ENCODE peak calls at places on chromosomes 12 and 14, in five cellular contexts. Y is upper lobe of left lung, S is left ventricle myocardium inferior, W is IMR-90, T is omental fat pad. I is an unnamed sample.

GRCh38 chr14:60721331-60722162 is 2.6 kb downstream of the SIX4 start:
- DNase-seq in Y (peak), W (peak), S (no peak), T (peak), I (peak)

GRCh38 chr12:91007531-91008290 is 2.9 kb upstream of the EPYC start:
- DNase-seq in T (no peak), Y (no peak), S (no peak), W (no peak), I (no peak)

GRCh38 chr12:103546959-103547358 is 40.1 kb upstream of the STAB2 start:
- DNase-seq in S (no peak), T (no peak), W (no peak), Y (no peak), I (no peak)

GRCh38 chr12:111024205-111024794 is 103.9 kb upstream of the MYL2 start:
- DNase-seq in S (peak), W (peak), T (peak), Y (peak), I (no peak)

GRCh38 chr12:100899301-100899700 is 104.7 kb downstream of the ANO4 start:
- DNase-seq in S (no peak), Y (no peak), W (no peak), T (no peak), I (no peak)

GRCh38 chr14:100106260-100106659 is 41.0 kb downstream of the EVL start:
- DNase-seq in W (no peak), Y (no peak), S (no peak), T (no peak), I (no peak)

GRCh38 chr14:104085032-104085888 is at the start of gene ASPG:
- DNase-seq in W (no peak), Y (peak), T (peak), S (peak), I (no peak)

GRCh38 chr12:56190695-56191155 is 1.4 kb upstream of the SMARCC2 start:
- DNase-seq in T (no peak), S (no peak), Y (no peak), W (no peak), I (no peak)

GRCh38 chr12:116332705-116333380 is 55.4 kb upstream of the MED13L start:
- DNase-seq in Y (no peak), S (no peak), T (no peak), W (no peak), I (no peak)

GRCh38 chr14:28515571-28515970 is 251.0 kb upstream of the FOXG1 start:
- DNase-seq in T (no peak), W (peak), S (no peak), Y (no peak), I (no peak)

GRCh38 chr12:5694759-5695409 is 250.2 kb downstream of the ANO2 start:
- DNase-seq in S (no peak), W (peak), T (no peak), Y (no peak), I (no peak)

GRCh38 chr12:75236206-75236605 is 26.6 kb upstream of the KCNC2 start:
- DNase-seq in W (no peak), Y (no peak), S (no peak), T (no peak), I (no peak)

GRCh38 chr12:55256831-55257230 is 12.4 kb downstream of the OR6C74 start:
- DNase-seq in W (no peak), S (no peak), T (no peak), Y (no peak), I (no peak)

GRCh38 chr12:6866920-6867406 is 368 bp upstream of the TPI1 start:
- DNase-seq in S (no peak), T (no peak), Y (peak), W (no peak), I (no peak)

GRCh38 chr12:94710933-94711332 is 60.6 kb upstream of the TMCC3 start:
- DNase-seq in W (peak), S (no peak), T (no peak), Y (no peak), I (no peak)
- TF ChIP-seq CTCF in W (peak), S (peak), T (no peak), Y (no peak), I (peak)

DNA sequence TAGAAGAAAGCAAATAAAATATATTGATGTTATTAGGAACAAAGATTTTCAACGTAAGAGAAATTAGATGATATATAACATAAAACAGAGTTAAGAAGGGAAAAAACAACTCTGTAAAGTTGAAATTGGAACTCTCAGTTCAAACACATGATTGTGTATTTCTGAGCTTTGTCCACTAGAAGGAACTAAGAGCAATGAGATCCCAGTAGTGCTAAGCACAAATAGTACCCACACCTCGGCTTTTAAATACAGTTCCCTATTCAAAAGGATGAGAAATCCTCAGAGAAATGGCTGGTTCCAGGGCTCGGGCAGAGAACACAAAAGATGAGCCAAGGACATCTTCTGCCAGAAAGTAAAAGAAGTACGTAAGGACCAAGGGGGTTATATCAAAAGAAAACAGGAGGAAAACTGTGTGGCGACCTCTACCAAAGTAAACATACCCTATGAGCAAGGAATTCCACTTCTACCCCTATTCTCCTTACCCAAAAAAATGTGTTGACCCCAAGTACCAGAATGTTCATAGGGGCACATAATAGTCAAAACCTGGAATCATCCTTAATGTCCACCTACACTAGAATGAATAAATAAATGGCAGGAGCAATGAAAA is 96.6 kb downstream of the SPTSSA start:
- DNase-seq in S (no peak), Y (no peak), W (peak), T (no peak), I (no peak)
- TF ChIP-seq CTCF in S (peak), Y (peak), W (peak), T (no peak), I (peak)

GRCh38 chr12:4215862-4216541 is 57.6 kb upstream of the CCND2 start:
- DNase-seq in S (no peak), W (no peak), T (no peak), Y (no peak), I (peak)

GRCh38 chr12:4212845-4213244 is 60.7 kb upstream of the CCND2 start:
- DNase-seq in W (no peak), Y (no peak), T (no peak), S (no peak), I (no peak)

GRCh38 chr12:4214912-4215861 is 58.4 kb upstream of the CCND2 start:
- DNase-seq in T (no peak), Y (peak), W (no peak), S (peak), I (peak)

GRCh38 chr12:4217091-4217490 is 56.5 kb upstream of the CCND2 start:
- DNase-seq in T (no peak), W (no peak), Y (no peak), S (no peak), I (peak)

GRCh38 chr12:4216542-4216927 is 57.0 kb upstream of the CCND2 start:
- DNase-seq in S (no peak), T (no peak), W (no peak), Y (no peak), I (no peak)
- TF ChIP-seq CTCF in S (no peak), T (no peak), W (no peak), Y (no peak), I (no peak)

GRCh38 chr12:19039515-19039914 is 90.0 kb upstream of the PLEKHA5 start:
- DNase-seq in T (no peak), W (no peak), S (no peak), Y (no peak), I (no peak)

GRCh38 chr12:19035552-19035951 is 94.0 kb upstream of the PLEKHA5 start:
- DNase-seq in S (no peak), Y (no peak), T (no peak), W (peak), I (no peak)

GRCh38 chr12:19034937-19035336 is 94.6 kb upstream of the PLEKHA5 start:
- DNase-seq in W (no peak), Y (no peak), T (no peak), S (no peak), I (no peak)

GRCh38 chr12:19036673-19037357 is 92.7 kb upstream of the PLEKHA5 start:
- DNase-seq in T (no peak), Y (peak), S (no peak), W (peak), I (no peak)

DNA sequence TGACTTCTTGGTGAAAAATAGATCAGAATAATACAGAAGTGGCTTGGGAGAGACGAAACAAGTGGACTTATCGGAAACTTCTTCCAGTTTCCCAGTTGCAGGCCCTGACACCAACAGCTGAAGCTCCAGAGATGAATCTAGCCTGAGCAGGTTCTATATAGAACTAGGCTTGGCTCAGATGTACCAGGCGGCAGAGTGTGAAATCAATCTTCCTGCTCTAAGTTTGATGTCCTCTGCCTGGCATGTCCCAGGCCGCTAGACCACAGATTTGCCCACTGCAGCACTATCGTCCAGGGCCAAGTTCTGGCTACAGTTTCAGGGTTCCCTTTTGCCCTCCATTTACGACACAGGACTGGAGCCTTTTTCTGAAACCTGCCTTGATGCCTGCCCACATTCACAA is 91.3 kb upstream of the PLEKHA5 start:
- DNase-seq in T (no peak), Y (no peak), S (no peak), W (no peak), I (no peak)
- TF ChIP-seq CTCF in T (no peak), Y (no peak), S (no peak), W (no peak), I (no peak)

DNA sequence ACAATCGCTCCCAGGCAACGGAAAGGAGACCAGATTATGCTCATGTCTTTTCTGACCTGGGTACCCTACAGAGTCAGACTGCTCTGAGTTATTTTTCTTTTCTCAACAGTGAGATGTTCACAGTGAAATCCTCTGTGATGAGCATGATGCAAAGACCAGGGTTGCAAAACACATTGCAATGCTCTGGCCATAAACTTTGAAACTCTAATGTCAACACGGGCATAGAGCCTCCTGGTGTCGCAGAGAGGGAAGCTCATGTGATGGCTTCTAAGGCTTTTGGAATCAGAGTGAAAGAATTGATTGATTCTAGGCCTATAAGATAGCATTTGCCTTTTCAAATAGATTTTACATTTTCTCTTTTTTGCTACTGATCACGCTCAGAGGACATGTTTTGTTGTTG is 193.4 kb downstream of the RASSF9 start:
- DNase-seq in T (no peak), Y (no peak), W (peak), S (no peak), I (no peak)
- TF ChIP-seq CTCF in T (no peak), Y (no peak), W (peak), S (no peak), I (no peak)

DNA sequence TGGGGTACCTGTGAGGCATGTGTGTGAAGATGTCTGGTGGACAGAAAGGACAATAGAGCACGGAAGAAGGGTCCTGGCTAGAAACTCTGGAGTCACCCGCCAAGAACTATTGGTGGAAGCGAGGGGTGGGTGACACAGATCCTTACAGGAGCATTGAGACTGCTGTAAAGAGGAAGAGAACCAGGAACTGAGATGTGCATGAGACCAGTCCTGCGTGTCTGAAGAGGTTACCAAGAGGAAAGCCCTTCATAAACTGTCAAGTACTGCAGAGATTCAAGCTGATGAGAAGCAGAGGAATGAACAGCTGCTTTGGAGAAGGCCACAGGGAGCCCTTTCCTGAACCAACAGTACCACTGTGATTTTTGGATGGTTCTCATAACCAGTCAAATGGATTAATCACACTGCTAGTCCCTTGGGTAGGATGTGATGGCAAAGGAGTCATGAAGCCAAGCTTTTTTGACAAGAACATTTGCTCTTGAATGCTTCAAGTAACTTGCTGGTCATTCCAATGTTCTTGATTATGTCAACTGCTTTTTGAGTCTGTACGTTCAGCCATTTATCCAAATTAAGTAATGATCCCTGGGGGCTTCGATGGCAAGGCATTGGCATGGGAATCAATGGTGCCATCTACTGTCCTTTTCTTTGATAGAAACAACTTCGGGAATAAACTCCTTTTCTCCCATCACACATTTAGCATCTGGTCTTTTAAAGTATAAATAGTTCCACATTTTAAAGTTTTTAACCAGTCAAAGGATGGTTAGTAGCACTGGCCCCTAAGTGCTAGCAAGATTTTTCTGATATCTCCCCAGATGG is 42.9 kb downstream of the GPR135 start:
- DNase-seq in Y (no peak), W (no peak), S (no peak), T (no peak), I (no peak)
- TF ChIP-seq CTCF in Y (no peak), W (peak), S (peak), T (no peak), I (peak)

GRCh38 chr12:118840399-118840798 is 140.9 kb upstream of the SRRM4 start:
- DNase-seq in S (no peak), W (no peak), Y (no peak), T (no peak), I (no peak)
- TF ChIP-seq CTCF in S (no peak), W (no peak), Y (no peak), T (no peak), I (no peak)

GRCh38 chr12:53676715-53677611 is 1.1 kb upstream of the ATP5MC2 start:
- DNase-seq in W (peak), Y (peak), T (no peak), S (peak), I (no peak)

GRCh38 chr12:53670966-53671365 is 4.9 kb downstream of the ATP5MC2 start:
- DNase-seq in W (no peak), Y (no peak), T (no peak), S (no peak), I (no peak)

GRCh38 chr12:53677612-53678133 is 1.8 kb upstream of the ATP5MC2 start:
- DNase-seq in T (no peak), S (no peak), W (no peak), Y (no peak), I (no peak)

GRCh38 chr12:53674977-53675700 is 744 bp downstream of the ATP5MC2 start:
- DNase-seq in S (no peak), T (no peak), W (no peak), Y (no peak), I (no peak)

GRCh38 chr12:53675701-53676607 is at the start of gene ATP5MC2:
- DNase-seq in S (peak), Y (peak), W (peak), T (peak), I (peak)
- TF ChIP-seq CTCF in S (no peak), Y (peak), W (peak), T (peak), I (peak)

I was measured in osteocyte.